ENCODE peak calls at places on chromosomes 6 and 20, in seven cellular contexts. K is colonic mucosa; Y is aorta; N is transverse colon; I is tibial artery; S is effector memory CD4-positive, alpha-beta T cell; M is uterus. T is an unnamed sample.

GRCh38 chr20:31720486-31721407 is 1.9 kb downstream of the BCL2L1 start:
- DNase-seq in Y (no peak), M (no peak), K (peak; percentile 64), S (no peak), I (no peak), N (peak; percentile 60), T (no peak)

GRCh38 chr6:99297415-99297814 is 52.1 kb downstream of the FAXC start:
- DNase-seq in I (no peak), S (no peak), N (no peak), Y (no peak), K (no peak), M (no peak), T (no peak)

GRCh38 chr20:47726632-47727031 is 58.6 kb downstream of the SULF2 start:
- DNase-seq in Y (no peak), K (no peak), N (no peak), S (no peak), I (no peak), M (no peak), T (no peak)

GRCh38 chr20:42852691-42853090 is 337.0 kb downstream of the PTPRT start:
- DNase-seq in N (no peak), Y (no peak), I (no peak), S (no peak), M (no peak), K (no peak), T (no peak)

GRCh38 chr20:45959956-45960630 is 11.9 kb downstream of the ZNF335 start:
- DNase-seq in K (no peak), S (no peak), M (no peak), Y (peak; percentile 25), I (peak; percentile 9), N (no peak), T (no peak)

GRCh38 chr20:40880063-40880715 is 148.4 kb upstream of the TOP1 start:
- DNase-seq in I (no peak), M (no peak), N (no peak), K (no peak), S (no peak), Y (no peak), T (no peak)

GRCh38 chr6:125858427-125859320 is 67.9 kb downstream of the NCOA7 start:
- DNase-seq in K (peak; percentile 72), Y (no peak), S (no peak), I (peak; percentile 36), M (peak; percentile 47), N (peak; percentile 65), T (peak; percentile 40)

GRCh38 chr20:11159728-11160127 is 485.9 kb upstream of the JAG1 start:
- DNase-seq in I (no peak), M (no peak), S (no peak), Y (peak; percentile 49), K (peak; percentile 29), N (peak; percentile 13), T (no peak)

GRCh38 chr6:3206339-3207015 is 21.0 kb downstream of the TUBB2B start:
- DNase-seq in K (no peak), I (no peak), M (no peak), S (no peak), Y (no peak), N (no peak), T (no peak)
- H3K27ac ChIP-seq in K (no peak overlapping the region), I (no peak overlapping the region), M (no peak overlapping the region), S (no peak overlapping the region), Y (no peak overlapping the region), N (no peak overlapping the region), T (no peak overlapping the region)

DNA sequence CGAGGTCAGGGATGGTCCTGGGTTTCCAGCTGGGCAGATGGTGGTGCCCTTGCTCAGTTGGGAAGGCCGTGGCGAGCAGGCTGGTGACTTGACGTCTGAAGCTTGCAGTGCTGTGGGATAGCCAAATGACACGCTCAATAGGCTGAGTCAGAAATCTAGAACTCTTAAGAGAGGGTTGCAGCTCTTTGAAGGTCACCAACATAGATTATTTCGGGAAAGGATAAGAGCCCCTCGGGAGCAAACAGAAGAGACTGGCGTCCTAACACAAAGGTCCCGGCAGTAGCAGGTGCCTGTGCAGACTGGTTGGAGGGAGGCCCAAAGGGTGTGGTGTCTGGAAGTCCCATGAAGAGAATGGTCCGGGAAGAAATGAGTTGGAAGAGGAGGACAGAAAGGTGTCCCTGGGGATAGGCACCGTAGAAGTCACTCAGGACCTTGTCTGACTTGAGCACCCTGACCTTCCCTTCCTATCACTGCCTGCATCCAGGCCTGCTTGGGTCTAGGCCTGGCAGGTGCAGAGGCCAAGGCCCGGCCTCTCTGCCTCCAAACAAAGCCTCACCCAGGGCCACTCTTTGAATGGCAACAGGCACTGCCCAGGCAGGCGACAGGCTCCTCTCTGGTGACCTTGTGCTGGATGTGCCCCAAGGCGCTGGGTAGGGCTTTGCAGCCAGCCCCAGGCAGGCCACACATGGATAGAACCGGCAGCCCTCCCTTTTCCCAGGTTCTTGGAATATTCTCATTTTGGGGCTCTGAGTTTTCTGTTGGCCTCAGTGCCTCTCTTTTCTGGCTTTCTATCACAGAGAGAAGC is 18.6 kb downstream of the PKIG start:
- DNase-seq in I (peak; percentile 49), N (no peak), S (no peak), M (no peak), K (no peak), Y (peak; percentile 72), T (no peak)
- H3K4me1 ChIP-seq in I (peaks cover 60% of the 10 kb centered on the region), N (peaks cover 57% of the 10 kb centered on the region), S (peaks cover 5% of the 10 kb centered on the region), M (peaks cover 20% of the 10 kb centered on the region), K (peaks cover 5% of the 10 kb centered on the region), Y (peaks cover 12% of the 10 kb centered on the region), T (peaks cover 7% of the 10 kb centered on the region)

DNA sequence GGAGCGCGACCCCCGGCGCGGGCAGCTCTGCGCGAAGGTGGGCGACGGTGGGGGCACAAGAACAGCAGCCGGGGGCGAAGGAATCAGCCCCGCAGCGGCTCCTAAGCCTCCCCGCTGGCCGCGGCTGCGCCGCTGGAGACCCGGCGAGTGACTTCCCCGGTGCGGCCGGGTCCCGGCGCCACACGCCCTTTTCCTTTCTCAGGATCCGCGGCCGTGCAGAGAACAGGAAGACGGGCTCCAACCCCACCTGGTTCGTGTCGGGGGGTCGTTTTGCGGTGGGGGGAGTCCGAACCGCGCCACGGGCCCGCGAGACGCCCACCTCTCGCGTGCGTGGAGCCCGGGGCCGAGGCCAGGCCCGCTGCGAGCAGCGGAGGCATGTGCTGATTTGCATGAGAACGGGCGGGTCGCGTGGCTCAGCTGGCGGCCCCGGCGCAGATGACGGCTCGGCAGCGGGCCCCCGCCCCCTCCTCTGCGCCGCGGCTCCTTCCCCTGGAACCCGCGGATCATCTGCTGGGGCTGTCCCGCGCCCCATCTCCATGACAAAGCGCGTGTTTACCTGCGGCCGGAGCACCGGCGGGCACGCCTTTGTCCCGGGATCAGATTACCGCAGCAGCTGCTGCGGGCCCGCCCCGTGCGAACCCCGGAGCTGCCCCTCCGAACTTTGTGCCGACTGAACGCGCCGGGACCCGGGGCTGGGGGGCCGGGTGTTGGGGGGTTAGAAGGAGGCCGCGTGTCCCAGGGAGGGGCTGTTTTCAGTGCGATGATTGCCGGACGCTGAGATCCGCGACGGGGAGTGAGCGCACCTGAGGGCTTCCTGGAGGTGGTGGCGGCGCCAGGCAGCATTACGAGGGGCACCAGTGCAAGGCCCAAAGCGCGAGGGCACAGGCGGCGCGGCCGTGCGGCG is 4.9 kb upstream of the DLL1 start:
- DNase-seq in I (no peak), S (no peak), M (no peak), N (peak; percentile 49), K (no peak), Y (no peak), T (peak; percentile 47)
- H3K4me3 ChIP-seq in I (peak overlapping the region; percentile 40), S (peak overlapping the region; percentile 62), M (peak overlapping the region; percentile 12), N (peak overlapping the region; percentile 35), K (peak overlapping the region; percentile 45), Y (no peak overlapping the region), T (peak overlapping the region; percentile 49)

GRCh38 chr6:138371452-138371711 is 6.3 kb upstream of the SMIM28 start:
- DNase-seq in N (no peak), Y (no peak), I (no peak), K (no peak), M (no peak), S (no peak), T (no peak)
- H3K27ac ChIP-seq in N (no peak overlapping the region), Y (no peak overlapping the region), I (no peak overlapping the region), K (no peak overlapping the region), M (no peak overlapping the region), S (no peak overlapping the region), T (no peak overlapping the region)

DNA sequence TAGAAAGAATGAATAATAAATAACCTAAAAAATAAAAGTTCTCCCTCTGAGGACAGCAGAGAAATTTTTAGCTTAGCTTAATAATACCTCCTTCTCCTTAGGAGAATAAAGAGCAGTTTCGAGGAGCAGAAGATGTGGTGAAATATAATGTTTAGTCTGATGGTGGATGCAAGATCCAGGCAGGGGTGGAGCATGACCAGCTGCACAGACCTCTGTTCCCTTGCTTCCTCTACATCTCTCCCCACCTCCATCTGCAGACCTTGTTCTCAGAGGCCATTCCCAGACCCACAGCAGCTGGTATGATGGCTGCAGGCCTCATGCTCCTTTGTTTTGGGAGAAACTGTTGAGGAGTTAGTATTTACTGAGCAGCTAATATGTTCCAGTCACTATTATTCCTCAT is 1.5 kb downstream of the BTN3A2 start:
- DNase-seq in N (no peak), Y (no peak), K (no peak), M (no peak), I (no peak), S (no peak), T (no peak)
- H3K4me1 ChIP-seq in N (peaks cover 18% of the 10 kb centered on the region), Y (no peaks in the 10 kb centered on the region), K (peaks cover 3% of the 10 kb centered on the region), M (peaks cover 4% of the 10 kb centered on the region), I (peaks cover 11% of the 10 kb centered on the region), S (peaks cover 15% of the 10 kb centered on the region), T (peaks cover 80% of the 10 kb centered on the region)

GRCh38 chr6:55286824-55287223 is 40.4 kb upstream of the GFRAL start:
- DNase-seq in I (no peak), Y (no peak), K (no peak), S (no peak), M (no peak), N (no peak), T (no peak)
- H3K4me3 ChIP-seq in I (no peak overlapping the region), Y (no peak overlapping the region), K (no peak overlapping the region), S (no peak overlapping the region), M (no peak overlapping the region), N (no peak overlapping the region), T (no peak overlapping the region)

GRCh38 chr6:122381494-122382083 is 17.9 kb upstream of the HSF2 start:
- DNase-seq in K (peak; percentile 41), S (peak; percentile 17), N (peak; percentile 49), Y (peak; percentile 55), M (peak; percentile 63), I (peak; percentile 36), T (peak; percentile 68)

GRCh38 chr6:122374307-122374706 is 25.1 kb upstream of the HSF2 start:
- DNase-seq in K (no peak), Y (no peak), S (no peak), I (no peak), M (no peak), N (no peak), T (no peak)

GRCh38 chr6:122372647-122373046 is 26.8 kb upstream of the HSF2 start:
- DNase-seq in M (no peak), S (no peak), I (no peak), Y (no peak), N (no peak), K (no peak), T (no peak)

GRCh38 chr6:122376246-122376645 is 23.2 kb upstream of the HSF2 start:
- DNase-seq in K (no peak), Y (no peak), M (no peak), S (no peak), N (no peak), I (no peak), T (no peak)
- H3K27ac ChIP-seq in K (no peak overlapping the region), Y (no peak overlapping the region), M (no peak overlapping the region), S (no peak overlapping the region), N (no peak overlapping the region), I (no peak overlapping the region), T (no peak overlapping the region)

GRCh38 chr6:52546192-52546591 is 30.7 kb downstream of the TRAM2 start:
- DNase-seq in Y (no peak), K (no peak), M (no peak), S (no peak), I (no peak), N (no peak), T (no peak)
- H3K4me1 ChIP-seq in Y (peaks cover 7% of the 10 kb centered on the region), K (peaks cover 25% of the 10 kb centered on the region), M (peaks cover 26% of the 10 kb centered on the region), S (no peaks in the 10 kb centered on the region), I (peaks cover 98% of the 10 kb centered on the region), N (peaks cover 61% of the 10 kb centered on the region), T (no peaks in the 10 kb centered on the region)

T was measured in CD4-positive, alpha-beta memory T cell.